ENCODE peak calls at places on chromosomes 12 and 14, in nine cellular contexts. One of them, this sample, is unnamed.

GRCh38 chr12:29455087-29455486 is 42.4 kb downstream of the OVCH1 start:
- DNase-seq in IMR-90: no peak
- DNase-seq in left ventricle myocardium inferior: no peak
- DNase-seq in ovary: no peak
- DNase-seq in WERI-Rb-1: no peak
- DNase-seq in CD8-positive, alpha-beta T cell: no peak
- DNase-seq in CD8-positive, alpha-beta memory T cell: no peak
- DNase-seq in RWPE2: no peak
- DNase-seq in brain microvascular endothelial cell: no peak
- DNase-seq in this sample: no peak

GRCh38 chr14:91545946-91546716 is 36.0 kb upstream of the PPP4R3A start:
- DNase-seq in IMR-90: no peak
- DNase-seq in left ventricle myocardium inferior: no peak
- DNase-seq in ovary: no peak
- DNase-seq in WERI-Rb-1: peak; percentile 65
- DNase-seq in CD8-positive, alpha-beta T cell: no peak
- DNase-seq in CD8-positive, alpha-beta memory T cell: no peak
- DNase-seq in RWPE2: no peak
- DNase-seq in brain microvascular endothelial cell: no peak
- DNase-seq in this sample: no peak

GRCh38 chr14:102949062-102949800 is 26.8 kb downstream of the AMN start:
- DNase-seq in IMR-90: peak; percentile 58
- DNase-seq in left ventricle myocardium inferior: no peak
- DNase-seq in ovary: no peak
- DNase-seq in WERI-Rb-1: no peak
- DNase-seq in CD8-positive, alpha-beta T cell: no peak
- DNase-seq in CD8-positive, alpha-beta memory T cell: no peak
- DNase-seq in RWPE2: peak; percentile 65
- DNase-seq in brain microvascular endothelial cell: peak; percentile 22
- DNase-seq in this sample: peak; percentile 36

GRCh38 chr12:131345521-131346436 is 365.1 kb upstream of the SFSWAP start:
- DNase-seq in IMR-90: no peak
- DNase-seq in left ventricle myocardium inferior: no peak
- DNase-seq in ovary: no peak
- DNase-seq in WERI-Rb-1: no peak
- DNase-seq in CD8-positive, alpha-beta T cell: no peak
- DNase-seq in CD8-positive, alpha-beta memory T cell: no peak
- DNase-seq in RWPE2: no peak
- DNase-seq in brain microvascular endothelial cell: no peak
- DNase-seq in this sample: no peak

GRCh38 chr14:23286020-23286903 is at the start of gene HOMEZ:
- DNase-seq in IMR-90: peak; percentile 97
- DNase-seq in left ventricle myocardium inferior: peak; percentile 99
- DNase-seq in ovary: peak; percentile 99
- DNase-seq in WERI-Rb-1: peak; percentile 99
- DNase-seq in CD8-positive, alpha-beta T cell: peak; percentile 94
- DNase-seq in CD8-positive, alpha-beta memory T cell: peak; percentile 94
- DNase-seq in RWPE2: peak; percentile 100
- DNase-seq in brain microvascular endothelial cell: peak; percentile 99
- DNase-seq in this sample: peak; percentile 98

GRCh38 chr12:108838194-108839010 is 19.0 kb downstream of the SSH1 start:
- DNase-seq in IMR-90: peak; percentile 100
- DNase-seq in left ventricle myocardium inferior: peak; percentile 89
- DNase-seq in ovary: peak; percentile 67
- DNase-seq in WERI-Rb-1: no peak
- DNase-seq in CD8-positive, alpha-beta T cell: peak; percentile 30
- DNase-seq in CD8-positive, alpha-beta memory T cell: peak; percentile 57
- DNase-seq in RWPE2: peak; percentile 98
- DNase-seq in brain microvascular endothelial cell: peak; percentile 99
- DNase-seq in this sample: peak; percentile 99

GRCh38 chr12:110104188-110104969 is 19.8 kb upstream of the IFT81 start:
- DNase-seq in IMR-90: peak; percentile 35
- DNase-seq in left ventricle myocardium inferior: no peak
- DNase-seq in ovary: no peak
- DNase-seq in WERI-Rb-1: no peak
- DNase-seq in CD8-positive, alpha-beta T cell: no peak
- DNase-seq in CD8-positive, alpha-beta memory T cell: no peak
- DNase-seq in RWPE2: no peak
- DNase-seq in brain microvascular endothelial cell: no peak
- DNase-seq in this sample: no peak

GRCh38 chr14:61847861-61848260 is 85.6 kb downstream of the SNAPC1 start:
- DNase-seq in IMR-90: no peak
- DNase-seq in left ventricle myocardium inferior: no peak
- DNase-seq in ovary: no peak
- DNase-seq in WERI-Rb-1: no peak
- DNase-seq in CD8-positive, alpha-beta T cell: no peak
- DNase-seq in CD8-positive, alpha-beta memory T cell: no peak
- DNase-seq in RWPE2: no peak
- DNase-seq in brain microvascular endothelial cell: no peak
- DNase-seq in this sample: no peak

GRCh38 chr14:90517431-90517841 is 120.6 kb downstream of the CALM1 start:
- DNase-seq in IMR-90: no peak
- DNase-seq in left ventricle myocardium inferior: no peak
- DNase-seq in ovary: no peak
- DNase-seq in WERI-Rb-1: no peak
- DNase-seq in CD8-positive, alpha-beta T cell: no peak
- DNase-seq in CD8-positive, alpha-beta memory T cell: no peak
- DNase-seq in RWPE2: no peak
- DNase-seq in brain microvascular endothelial cell: no peak
- DNase-seq in this sample: no peak

GRCh38 chr14:35855886-35856481 is 29.8 kb downstream of the BRMS1L start:
- DNase-seq in IMR-90: no peak
- DNase-seq in left ventricle myocardium inferior: no peak
- DNase-seq in ovary: no peak
- DNase-seq in WERI-Rb-1: no peak
- DNase-seq in CD8-positive, alpha-beta T cell: no peak
- DNase-seq in CD8-positive, alpha-beta memory T cell: no peak
- DNase-seq in RWPE2: no peak
- DNase-seq in brain microvascular endothelial cell: no peak
- DNase-seq in this sample: no peak

GRCh38 chr12:66237505-66238175 is 48.6 kb downstream of the IRAK3 start:
- DNase-seq in IMR-90: no peak
- DNase-seq in left ventricle myocardium inferior: no peak
- DNase-seq in ovary: no peak
- DNase-seq in WERI-Rb-1: no peak
- DNase-seq in CD8-positive, alpha-beta T cell: no peak
- DNase-seq in CD8-positive, alpha-beta memory T cell: no peak
- DNase-seq in RWPE2: no peak
- DNase-seq in brain microvascular endothelial cell: no peak
- DNase-seq in this sample: no peak

GRCh38 chr12:66232258-66232657 is 43.2 kb downstream of the IRAK3 start:
- DNase-seq in IMR-90: no peak
- DNase-seq in left ventricle myocardium inferior: no peak
- DNase-seq in ovary: no peak
- DNase-seq in WERI-Rb-1: no peak
- DNase-seq in CD8-positive, alpha-beta T cell: no peak
- DNase-seq in CD8-positive, alpha-beta memory T cell: no peak
- DNase-seq in RWPE2: no peak
- DNase-seq in brain microvascular endothelial cell: no peak
- DNase-seq in this sample: no peak

GRCh38 chr12:66239295-66239694 is 50.3 kb downstream of the IRAK3 start:
- DNase-seq in IMR-90: no peak
- DNase-seq in left ventricle myocardium inferior: no peak
- DNase-seq in ovary: no peak
- DNase-seq in WERI-Rb-1: no peak
- DNase-seq in CD8-positive, alpha-beta T cell: no peak
- DNase-seq in CD8-positive, alpha-beta memory T cell: no peak
- DNase-seq in RWPE2: no peak
- DNase-seq in brain microvascular endothelial cell: no peak
- DNase-seq in this sample: no peak

GRCh38 chr12:66236969-66237368 is 48.0 kb downstream of the IRAK3 start:
- DNase-seq in IMR-90: no peak
- DNase-seq in left ventricle myocardium inferior: no peak
- DNase-seq in ovary: no peak
- DNase-seq in WERI-Rb-1: no peak
- DNase-seq in CD8-positive, alpha-beta T cell: no peak
- DNase-seq in CD8-positive, alpha-beta memory T cell: no peak
- DNase-seq in RWPE2: no peak
- DNase-seq in brain microvascular endothelial cell: no peak
- DNase-seq in this sample: no peak

DNA sequence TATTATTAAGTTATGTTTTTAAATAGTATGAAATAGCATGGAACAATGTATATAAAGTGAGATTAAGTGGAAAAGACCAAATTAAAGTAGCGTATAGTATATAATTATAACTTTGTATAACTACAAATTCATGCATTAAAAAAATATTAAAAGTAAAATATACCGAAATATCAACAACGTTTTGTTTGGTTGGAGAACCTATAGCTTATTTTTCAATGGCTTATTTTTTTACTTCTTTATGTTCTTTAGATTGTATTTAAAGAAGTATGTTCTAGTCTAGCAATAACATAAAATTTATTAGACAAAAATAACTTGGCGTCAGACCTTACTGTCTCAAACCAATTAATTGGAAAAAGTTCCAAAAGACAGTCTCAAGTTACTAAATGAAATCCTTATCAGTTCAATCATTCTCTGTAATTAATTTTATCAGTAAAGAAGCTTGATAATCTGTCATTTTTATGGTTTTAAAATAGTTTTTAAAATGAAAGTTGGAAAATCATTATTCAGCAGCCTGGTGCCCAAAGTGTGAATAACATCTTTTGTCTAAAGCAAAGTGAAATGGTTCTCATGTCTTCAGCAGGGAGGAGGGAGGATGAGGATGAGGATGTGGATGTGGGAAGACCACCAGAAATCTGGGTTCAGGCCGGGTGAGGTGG is 46.7 kb downstream of the IRAK3 start:
- DNase-seq in IMR-90: peak; percentile 4
- DNase-seq in left ventricle myocardium inferior: no peak
- DNase-seq in ovary: no peak
- DNase-seq in WERI-Rb-1: no peak
- DNase-seq in CD8-positive, alpha-beta T cell: no peak
- DNase-seq in CD8-positive, alpha-beta memory T cell: no peak
- DNase-seq in RWPE2: no peak
- DNase-seq in brain microvascular endothelial cell: peak; percentile 11
- DNase-seq in this sample: no peak
- H3K4me3 ChIP-seq in IMR-90: peak overlapping the region; percentile 58
- H3K4me3 ChIP-seq in left ventricle myocardium inferior: peak overlapping the region; percentile 70
- H3K4me3 ChIP-seq in ovary: peak overlapping the region; percentile 45
- H3K4me3 ChIP-seq in WERI-Rb-1: peak overlapping the region; percentile 70
- H3K4me3 ChIP-seq in CD8-positive, alpha-beta T cell: no peak overlapping the region
- H3K4me3 ChIP-seq in CD8-positive, alpha-beta memory T cell: no peak overlapping the region
- H3K4me3 ChIP-seq in RWPE2: peak overlapping the region; percentile 56
- H3K4me3 ChIP-seq in brain microvascular endothelial cell: peak overlapping the region; percentile 54
- H3K4me3 ChIP-seq in this sample: peak overlapping the region; percentile 54

GRCh38 chr14:104782086-104782822 is 13.3 kb downstream of the AKT1 start:
- DNase-seq in IMR-90: no peak
- DNase-seq in left ventricle myocardium inferior: no peak
- DNase-seq in ovary: no peak
- DNase-seq in WERI-Rb-1: no peak
- DNase-seq in CD8-positive, alpha-beta T cell: no peak
- DNase-seq in CD8-positive, alpha-beta memory T cell: no peak
- DNase-seq in RWPE2: no peak
- DNase-seq in brain microvascular endothelial cell: no peak
- DNase-seq in this sample: no peak
- H3K36me3 ChIP-seq in IMR-90: peaks cover 24% of the 10 kb centered on the region
- H3K36me3 ChIP-seq in left ventricle myocardium inferior: peaks cover 24% of the 10 kb centered on the region
- H3K36me3 ChIP-seq in ovary: no peaks in the 10 kb centered on the region
- H3K36me3 ChIP-seq in WERI-Rb-1: peaks cover 11% of the 10 kb centered on the region
- H3K36me3 ChIP-seq in CD8-positive, alpha-beta T cell: no peaks in the 10 kb centered on the region
- H3K36me3 ChIP-seq in CD8-positive, alpha-beta memory T cell: no peaks in the 10 kb centered on the region
- H3K36me3 ChIP-seq in RWPE2: peaks cover 42% of the 10 kb centered on the region
- H3K36me3 ChIP-seq in brain microvascular endothelial cell: peaks cover 13% of the 10 kb centered on the region
- H3K36me3 ChIP-seq in this sample: peaks cover 54% of the 10 kb centered on the region

GRCh38 chr12:851343-851742 is 98.2 kb downstream of the RAD52 start:
- DNase-seq in IMR-90: peak; percentile 36
- DNase-seq in left ventricle myocardium inferior: no peak
- DNase-seq in ovary: no peak
- DNase-seq in WERI-Rb-1: no peak
- DNase-seq in CD8-positive, alpha-beta T cell: no peak
- DNase-seq in CD8-positive, alpha-beta memory T cell: no peak
- DNase-seq in RWPE2: no peak
- DNase-seq in brain microvascular endothelial cell: no peak
- DNase-seq in this sample: no peak
- H3K27ac ChIP-seq in IMR-90: no peak overlapping the region
- H3K27ac ChIP-seq in left ventricle myocardium inferior: no peak overlapping the region
- H3K27ac ChIP-seq in ovary: no peak overlapping the region
- H3K27ac ChIP-seq in WERI-Rb-1: no peak overlapping the region
- H3K27ac ChIP-seq in CD8-positive, alpha-beta T cell: no peak overlapping the region
- H3K27ac ChIP-seq in CD8-positive, alpha-beta memory T cell: no peak overlapping the region
- H3K27ac ChIP-seq in RWPE2: peak overlapping the region; percentile 83
- H3K27ac ChIP-seq in brain microvascular endothelial cell: peak overlapping the region; percentile 19
- H3K27ac ChIP-seq in this sample: no peak overlapping the region

GRCh38 chr12:50926415-50926814 is 25.9 kb upstream of the HIGD1C start:
- DNase-seq in IMR-90: no peak
- DNase-seq in left ventricle myocardium inferior: no peak
- DNase-seq in ovary: no peak
- DNase-seq in WERI-Rb-1: no peak
- DNase-seq in CD8-positive, alpha-beta T cell: no peak
- DNase-seq in CD8-positive, alpha-beta memory T cell: no peak
- DNase-seq in RWPE2: no peak
- DNase-seq in brain microvascular endothelial cell: no peak
- DNase-seq in this sample: no peak

GRCh38 chr12:50927356-50927755 is 25.0 kb upstream of the HIGD1C start:
- DNase-seq in IMR-90: no peak
- DNase-seq in left ventricle myocardium inferior: no peak
- DNase-seq in ovary: no peak
- DNase-seq in WERI-Rb-1: no peak
- DNase-seq in CD8-positive, alpha-beta T cell: no peak
- DNase-seq in CD8-positive, alpha-beta memory T cell: no peak
- DNase-seq in RWPE2: no peak
- DNase-seq in brain microvascular endothelial cell: no peak
- DNase-seq in this sample: no peak

GRCh38 chr12:50929831-50930230 is 22.5 kb upstream of the HIGD1C start:
- DNase-seq in IMR-90: no peak
- DNase-seq in left ventricle myocardium inferior: no peak
- DNase-seq in ovary: no peak
- DNase-seq in WERI-Rb-1: no peak
- DNase-seq in CD8-positive, alpha-beta T cell: no peak
- DNase-seq in CD8-positive, alpha-beta memory T cell: no peak
- DNase-seq in RWPE2: no peak
- DNase-seq in brain microvascular endothelial cell: no peak
- DNase-seq in this sample: no peak

GRCh38 chr12:50927766-50928224 is 24.5 kb upstream of the HIGD1C start:
- DNase-seq in IMR-90: no peak
- DNase-seq in left ventricle myocardium inferior: no peak
- DNase-seq in ovary: no peak
- DNase-seq in WERI-Rb-1: no peak
- DNase-seq in CD8-positive, alpha-beta T cell: no peak
- DNase-seq in CD8-positive, alpha-beta memory T cell: no peak
- DNase-seq in RWPE2: no peak
- DNase-seq in brain microvascular endothelial cell: no peak
- DNase-seq in this sample: no peak

GRCh38 chr12:50928392-50928791 is 24.0 kb upstream of the HIGD1C start:
- DNase-seq in IMR-90: no peak
- DNase-seq in left ventricle myocardium inferior: no peak
- DNase-seq in ovary: no peak
- DNase-seq in WERI-Rb-1: no peak
- DNase-seq in CD8-positive, alpha-beta T cell: no peak
- DNase-seq in CD8-positive, alpha-beta memory T cell: no peak
- DNase-seq in RWPE2: no peak
- DNase-seq in brain microvascular endothelial cell: no peak
- DNase-seq in this sample: no peak
- H3K4me3 ChIP-seq in IMR-90: no peak overlapping the region
- H3K4me3 ChIP-seq in left ventricle myocardium inferior: peak overlapping the region; percentile 88
- H3K4me3 ChIP-seq in ovary: peak overlapping the region; percentile 69
- H3K4me3 ChIP-seq in WERI-Rb-1: no peak overlapping the region
- H3K4me3 ChIP-seq in CD8-positive, alpha-beta T cell: no peak overlapping the region
- H3K4me3 ChIP-seq in CD8-positive, alpha-beta memory T cell: no peak overlapping the region
- H3K4me3 ChIP-seq in RWPE2: no peak overlapping the region
- H3K4me3 ChIP-seq in brain microvascular endothelial cell: no peak overlapping the region
- H3K4me3 ChIP-seq in this sample: no peak overlapping the region